ENCODE peak calls at places on chromosomes 6 and 20, in four cellular contexts. H is lower lobe of right lung, R is fibroblast of mammary gland, P is H9. M is an unnamed sample.

GRCh38 chr6:127547909-127548649 is 28.9 kb upstream of the C6orf58 start:
- DNase-seq in H (no peak), R (peak; percentile 26), P (no peak), M (no peak)

GRCh38 chr6:108838101-108838717 is 10.0 kb upstream of the ARMC2 start:
- DNase-seq in H (peak; percentile 72), R (peak; percentile 20), P (peak; percentile 95), M (no peak)

GRCh38 chr6:75275067-75275466 is 9.5 kb downstream of the TMEM30A start:
- DNase-seq in H (no peak), R (peak; percentile 94), P (no peak), M (no peak)

GRCh38 chr6:42604150-42604549 is 40.3 kb downstream of the UBR2 start:
- DNase-seq in H (no peak), R (no peak), P (no peak), M (no peak)

GRCh38 chr20:14922503-14923267 is 585.3 kb upstream of the FLRT3 start:
- DNase-seq in H (no peak), R (no peak), P (no peak), M (no peak)

GRCh38 chr6:75526502-75527127 is 33.0 kb upstream of the FILIP1 start:
- DNase-seq in H (no peak), R (peak; percentile 79), P (peak; percentile 38), M (peak; percentile 47)

GRCh38 chr20:5118220-5119142 is 1.3 kb downstream of the PCNA start:
- DNase-seq in H (no peak), R (no peak), P (no peak), M (no peak)

GRCh38 chr6:30618270-30618787 is 689 bp downstream of the MRPS18B start:
- DNase-seq in H (no peak), R (peak; percentile 53), P (no peak), M (no peak)

GRCh38 chr6:27143474-27144026 is 104.0 kb upstream of the PRSS16 start:
- DNase-seq in H (no peak), R (no peak), P (no peak), M (no peak)

GRCh38 chr6:54198134-54198533 is 86.9 kb downstream of the MLIP start:
- DNase-seq in H (no peak), R (peak; percentile 9), P (no peak), M (no peak)

GRCh38 chr20:62985089-62985778 is 21.5 kb downstream of the BHLHE23 start:
- DNase-seq in H (no peak), R (no peak), P (no peak), M (no peak)

GRCh38 chr6:144896876-144897275 is 611.7 kb downstream of the UTRN start:
- DNase-seq in H (no peak), R (no peak), P (no peak), M (no peak)

GRCh38 chr6:124573953-124574352 is 388.3 kb upstream of the RNF217 start:
- DNase-seq in H (no peak), R (no peak), P (no peak), M (no peak)

GRCh38 chr6:113859349-113860164 is 2.4 kb downstream of the MARCKS start:
- DNase-seq in H (peak; percentile 49), R (peak; percentile 41), P (peak; percentile 35), M (peak; percentile 49)

GRCh38 chr6:119978274-119978889 is 628.8 kb upstream of the MAN1A1 start:
- DNase-seq in H (no peak), R (peak; percentile 45), P (no peak), M (no peak)

GRCh38 chr6:136775081-136775480 is 17.2 kb downstream of the MAP3K5 start:
- DNase-seq in H (no peak), R (no peak), P (no peak), M (no peak)

GRCh38 chr6:151749341-151749740 is 58.1 kb upstream of the ESR1 start:
- DNase-seq in H (no peak), R (no peak), P (no peak), M (no peak)

GRCh38 chr6:15623282-15624116 is 39.3 kb downstream of the DTNBP1 start:
- DNase-seq in H (no peak), R (peak; percentile 47), P (no peak), M (no peak)

GRCh38 chr20:59520814-59521213 is 83.5 kb upstream of the PHACTR3 start:
- DNase-seq in H (no peak), R (no peak), P (no peak), M (no peak)

GRCh38 chr20:63315982-63316491 is 23.1 kb downstream of the COL20A1 start:
- DNase-seq in H (peak; percentile 36), R (no peak), P (no peak), M (peak; percentile 37)

GRCh38 chr20:31587545-31588389 is 17.3 kb upstream of the ID1 start:
- DNase-seq in H (peak; percentile 65), R (peak; percentile 75), P (peak; percentile 55), M (no peak)

GRCh38 chr20:47336013-47336754 is 20.3 kb downstream of the ZMYND8 start:
- DNase-seq in H (no peak), R (peak; percentile 96), P (no peak), M (no peak)

GRCh38 chr6:16624631-16625299 is 136.5 kb downstream of the ATXN1 start:
- DNase-seq in H (no peak), R (peak; percentile 18), P (no peak), M (no peak)

GRCh38 chr20:10580700-10581099 is 93.1 kb downstream of the JAG1 start:
- DNase-seq in H (no peak), R (no peak), P (no peak), M (no peak)

GRCh38 chr6:151869345-151869744 is 61.9 kb downstream of the ESR1 start:
- DNase-seq in H (no peak), R (peak; percentile 60), P (no peak), M (no peak)

GRCh38 chr6:106963544-106963943 is 11.0 kb downstream of the CD24 start:
- DNase-seq in H (no peak), R (no peak), P (no peak), M (no peak)

GRCh38 chr6:156585859-156586258 is 191.3 kb upstream of the ARID1B start:
- DNase-seq in H (no peak), R (peak; percentile 25), P (no peak), M (no peak)

GRCh38 chr6:68967549-68968300 is 332.6 kb downstream of the ADGRB3 start:
- DNase-seq in H (peak; percentile 57), R (peak; percentile 45), P (peak; percentile 61), M (peak; percentile 49)

GRCh38 chr6:13395272-13396237 is 67.2 kb upstream of the TBC1D7 start:
- DNase-seq in H (peak; percentile 79), R (peak; percentile 80), P (no peak), M (peak; percentile 85)

GRCh38 chr20:41616228-41616627 is 1.9 kb downstream of the CHD6 start:
- DNase-seq in H (no peak), R (peak; percentile 56), P (no peak), M (no peak)

GRCh38 chr20:37810027-37810426 is 92.9 kb upstream of the VSTM2L start:
- DNase-seq in H (no peak), R (no peak), P (no peak), M (no peak)

GRCh38 chr6:91562955-91563354 is 976.1 kb upstream of the MAP3K7 start:
- DNase-seq in H (no peak), R (no peak), P (no peak), M (no peak)

GRCh38 chr20:1786496-1786895 is 108.7 kb upstream of the SIRPA start:
- DNase-seq in H (no peak), R (no peak), P (no peak), M (no peak)

GRCh38 chr20:37379967-37380828 is 34.3 kb downstream of the SRC start:
- DNase-seq in H (peak; percentile 32), R (peak; percentile 33), P (no peak), M (peak; percentile 27)

GRCh38 chr6:135257641-135258405 is 76.7 kb downstream of the MYB start:
- DNase-seq in H (no peak), R (no peak), P (no peak), M (no peak)
- TF ChIP-seq CTCF in H (no peak), R (peak; percentile 12), P (peak; percentile 20), M (no peak)

DNA sequence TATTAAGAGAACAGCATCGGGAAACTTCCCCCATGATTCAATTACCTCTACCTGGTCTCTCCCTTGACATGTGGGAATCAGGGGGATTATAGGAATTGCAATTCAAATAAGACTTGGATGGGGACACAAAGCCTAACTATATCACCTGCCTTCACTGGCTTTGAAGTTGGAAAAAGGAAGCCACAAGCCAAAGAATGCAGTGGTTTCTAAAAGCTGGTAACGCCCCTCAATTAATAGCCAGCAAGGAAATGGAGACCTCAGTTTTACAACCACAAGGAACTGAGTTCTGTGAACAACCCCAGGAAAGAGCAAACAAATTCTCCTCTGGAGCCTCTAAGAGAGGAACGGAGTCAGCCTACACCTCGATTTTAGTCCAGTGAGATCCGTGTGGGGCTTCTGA is 244.1 kb downstream of the TFAP2A start:
- DNase-seq in H (no peak), R (no peak), P (no peak), M (no peak)
- TF ChIP-seq CTCF in H (no peak), R (no peak), P (no peak), M (no peak)

GRCh38 chr6:19470333-19470732 is 366.8 kb upstream of the ID4 start:
- DNase-seq in H (no peak), R (no peak), P (no peak), M (no peak)

GRCh38 chr6:19478273-19478672 is 358.9 kb upstream of the ID4 start:
- DNase-seq in H (no peak), R (no peak), P (no peak), M (no peak)

GRCh38 chr6:19477563-19477962 is 359.6 kb upstream of the ID4 start:
- DNase-seq in H (no peak), R (no peak), P (no peak), M (no peak)

GRCh38 chr6:19472168-19472567 is 365.0 kb upstream of the ID4 start:
- DNase-seq in H (no peak), R (peak; percentile 90), P (no peak), M (no peak)

DNA sequence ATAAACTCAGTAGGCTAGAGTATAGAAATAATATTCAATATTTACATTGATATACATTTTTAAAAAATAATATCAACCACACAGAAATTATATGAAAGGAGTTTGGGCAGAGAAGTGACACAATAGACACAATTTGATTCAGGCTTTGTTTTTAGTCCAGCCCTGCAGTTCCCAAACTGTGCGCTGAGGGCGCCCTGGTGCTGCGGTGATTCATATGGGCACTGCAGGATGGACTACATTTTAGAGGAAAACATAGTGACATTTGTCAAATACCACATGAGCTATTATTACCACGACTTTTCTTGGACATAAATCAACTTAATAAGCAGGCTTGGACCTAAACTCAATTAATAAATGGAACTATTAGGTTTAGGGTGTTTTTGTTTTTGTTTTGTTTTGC is 364.3 kb upstream of the ID4 start:
- DNase-seq in H (no peak), R (peak; percentile 8), P (peak; percentile 46), M (no peak)
- TF ChIP-seq CTCF in H (no peak), R (peak; percentile 40), P (peak; percentile 85), M (no peak)

DNA sequence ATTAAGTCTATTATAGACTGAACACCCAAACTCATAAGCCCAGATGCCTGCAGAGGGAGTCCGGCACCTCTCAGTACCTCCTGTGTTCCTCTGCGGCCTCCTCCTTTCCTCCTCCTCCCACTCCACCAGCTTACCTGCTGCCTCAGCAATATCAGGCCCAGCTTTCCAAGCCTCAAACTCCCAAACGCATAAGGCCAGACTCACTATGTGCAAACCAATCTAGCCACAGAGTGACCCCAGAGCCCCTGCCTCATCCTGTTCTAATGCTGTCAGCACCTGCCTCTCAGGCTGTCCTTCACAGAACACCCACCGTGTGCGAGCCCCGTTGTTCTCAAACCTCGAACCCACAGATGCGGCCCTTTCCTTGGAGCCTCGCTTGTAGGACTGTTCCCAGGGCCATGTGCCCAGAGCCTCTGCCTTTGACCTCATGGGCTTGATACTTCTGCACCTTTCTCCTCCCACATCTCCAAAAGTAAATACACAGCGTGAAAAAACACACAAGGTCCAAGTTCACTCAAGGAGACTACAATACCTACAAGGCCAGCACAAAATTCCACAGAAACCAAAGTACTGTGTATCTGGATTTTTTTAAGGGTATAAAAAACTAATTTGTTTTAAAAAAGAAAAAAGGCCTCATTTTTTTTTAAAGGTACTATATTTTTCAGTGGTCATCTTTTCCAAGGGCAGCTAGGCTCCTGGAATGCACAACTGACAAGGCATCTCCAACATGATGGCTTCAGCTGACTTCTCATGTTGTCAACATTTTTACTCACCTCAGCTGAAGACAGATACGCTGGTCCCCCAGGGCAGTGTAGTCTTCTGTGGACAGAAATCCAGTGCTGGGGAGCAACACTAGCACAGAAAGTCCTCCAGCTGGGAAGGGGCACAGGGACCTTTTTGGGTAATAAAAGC is 52.3 kb downstream of the ABHD12 start:
- DNase-seq in H (no peak), R (no peak), P (peak; percentile 9), M (no peak)
- TF ChIP-seq CTCF in H (no peak), R (no peak), P (no peak), M (no peak)